ENCODE peak calls at places on chromosomes 16 and 17, in four cellular contexts. A is AG08395; G is activated CD4-positive, alpha-beta memory T cell treated with anti-CD3 and anti-CD28 coated beads, Interleukin-2, amount 10 ng/mL, durations not matched to agents 7 days and 5 days; V is hippocampal formation. H is an unnamed sample.

GRCh38 chr17:12231027-12231682 is 210.5 kb downstream of the MAP2K4 start:
- DNase-seq in A (peak), G (no peak), V (no peak), H (no peak)

GRCh38 chr16:71771571-71771970 is 37.1 kb downstream of the AP1G1 start:
- DNase-seq in A (no peak), G (no peak), V (no peak), H (no peak)

GRCh38 chr16:31085873-31086628 is 2.7 kb downstream of the PRSS53 start:
- DNase-seq in A (no peak), G (no peak), V (no peak), H (no peak)

GRCh38 chr17:37106049-37106448 is 157.3 kb downstream of the AATF start:
- DNase-seq in A (no peak), G (no peak), V (no peak), H (no peak)

GRCh38 chr17:30074726-30075125 is 41.9 kb upstream of the NSRP1 start:
- DNase-seq in A (no peak), G (no peak), V (no peak), H (no peak)

GRCh38 chr17:42286411-42287295 is 1.6 kb upstream of the STAT5A start:
- DNase-seq in A (no peak), G (no peak), V (no peak), H (no peak)

GRCh38 chr17:76390003-76390421 is 5.6 kb downstream of the SPHK1 start:
- DNase-seq in A (no peak), G (no peak), V (no peak), H (no peak)

GRCh38 chr16:730666-731509 is 4.0 kb downstream of the HAGHL start:
- DNase-seq in A (no peak), G (no peak), V (no peak), H (no peak)

GRCh38 chr16:85824161-85825135 is 25.0 kb downstream of the COX4I1 start:
- DNase-seq in A (no peak), G (no peak), V (no peak), H (no peak)

GRCh38 chr17:7019839-7020519 is 2.9 kb upstream of the BCL6B start:
- DNase-seq in A (peak), G (no peak), V (no peak), H (no peak)

GRCh38 chr17:59355695-59356323 is 24.4 kb downstream of the YPEL2 start:
- DNase-seq in A (peak), G (no peak), V (peak), H (peak)